ENCODE peak calls at places on chromosomes 1 and 21, in eight cellular contexts. C is GM12878, T is HepG2, R is HCT116, L is sigmoid colon, M is K562, V is prostate gland, P is stomach. O is an unnamed sample.
A peak's percentile ranks its signal among the peaks of the same experiment; 100 is the strongest.

GRCh38 chr1:241770115-241770514 is 77.9 kb upstream of the EXO1 start:
- DNase-seq in C (no peak), M (no peak), R (no peak), L (no peak), V (no peak), T (no peak), P (no peak), O (no peak)

GRCh38 chr1:174197547-174197946 is 38.2 kb downstream of the RABGAP1L start:
- DNase-seq in M (no peak), C (no peak), T (no peak), P (no peak), R (no peak), V (no peak), L (no peak), O (no peak)

GRCh38 chr1:23865543-23865930 is 2.6 kb downstream of the FUCA1 start:
- DNase-seq in T (no peak), L (no peak), V (peak; percentile 7), C (peak; percentile 81), R (peak; percentile 73), M (no peak), P (peak; percentile 36), O (peak; percentile 90)

GRCh38 chr1:17206196-17206595 is 1.3 kb downstream of the PADI1 start:
- DNase-seq in L (no peak), C (no peak), V (no peak), M (no peak), P (no peak), R (no peak), T (no peak), O (no peak)

GRCh38 chr1:30762931-30763653 is 5.5 kb upstream of the LAPTM5 start:
- DNase-seq in L (no peak), V (no peak), T (no peak), M (no peak), P (no peak), C (no peak), R (no peak), O (no peak)

GRCh38 chr1:20210736-20211405 is 24.6 kb upstream of the PLA2G2C start:
- DNase-seq in R (no peak), L (no peak), T (no peak), P (no peak), C (no peak), M (no peak), V (no peak), O (no peak)

GRCh38 chr1:94039871-94040569 is 80.9 kb downstream of the ABCA4 start:
- DNase-seq in R (no peak), C (no peak), V (no peak), L (peak; percentile 84), M (no peak), P (no peak), T (no peak), O (no peak)

GRCh38 chr1:9211291-9211811 is 23.2 kb upstream of the H6PD start:
- DNase-seq in L (no peak), R (no peak), P (no peak), T (peak; percentile 52), M (no peak), C (no peak), V (no peak), O (no peak)

DNA sequence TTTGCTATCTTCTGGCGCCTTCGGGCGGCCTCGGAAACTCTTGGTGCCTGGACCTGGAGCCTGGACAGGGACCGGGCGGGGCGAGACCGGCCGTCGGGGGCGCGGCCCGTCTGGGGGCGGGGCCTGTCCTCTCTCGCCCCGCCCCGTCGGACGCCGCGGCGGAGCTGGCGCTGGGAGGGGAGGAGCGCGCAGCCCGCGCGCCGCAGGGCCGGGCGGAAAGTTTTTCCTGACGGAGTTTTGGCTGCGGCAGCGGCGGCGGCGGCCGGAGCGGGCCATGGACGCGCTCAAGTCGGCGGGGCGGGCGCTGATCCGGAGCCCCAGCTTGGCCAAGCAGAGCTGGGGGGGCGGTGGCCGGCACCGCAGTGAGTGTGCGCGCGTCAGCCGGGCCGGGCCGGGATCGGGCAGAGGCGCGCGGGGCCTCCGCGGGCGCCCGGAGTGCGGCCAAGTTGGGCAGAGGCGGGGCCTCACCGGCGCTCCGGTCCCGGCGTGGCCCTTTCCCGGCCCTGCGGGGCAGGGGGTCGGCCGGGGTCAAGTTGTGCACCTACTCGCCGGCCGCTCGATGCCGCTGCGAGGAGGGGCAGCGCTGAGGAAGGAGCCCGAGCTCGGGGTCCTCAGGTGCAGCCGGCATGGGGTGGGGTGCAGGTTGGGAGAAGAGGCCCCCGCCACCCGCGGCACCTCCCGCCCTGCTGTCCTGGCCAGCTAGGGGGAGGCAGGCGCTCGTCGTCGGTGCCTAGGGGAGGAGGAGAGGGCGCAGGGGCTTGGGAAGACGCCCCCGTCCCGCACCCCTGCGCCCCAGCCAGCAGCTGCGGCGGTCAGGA is at the start of gene LDLRAP1:
- DNase-seq in C (no peak), M (peak; percentile 98), P (peak; percentile 77), L (peak; percentile 88), T (peak; percentile 37), V (peak; percentile 76), R (no peak), O (peak; percentile 63)
- TF ChIP-seq POLR2A in C (no peak), M (no peak), P (no peak), L (no peak), T (no peak), V (peak; percentile 95), R (no peak), O (no peak)

DNA sequence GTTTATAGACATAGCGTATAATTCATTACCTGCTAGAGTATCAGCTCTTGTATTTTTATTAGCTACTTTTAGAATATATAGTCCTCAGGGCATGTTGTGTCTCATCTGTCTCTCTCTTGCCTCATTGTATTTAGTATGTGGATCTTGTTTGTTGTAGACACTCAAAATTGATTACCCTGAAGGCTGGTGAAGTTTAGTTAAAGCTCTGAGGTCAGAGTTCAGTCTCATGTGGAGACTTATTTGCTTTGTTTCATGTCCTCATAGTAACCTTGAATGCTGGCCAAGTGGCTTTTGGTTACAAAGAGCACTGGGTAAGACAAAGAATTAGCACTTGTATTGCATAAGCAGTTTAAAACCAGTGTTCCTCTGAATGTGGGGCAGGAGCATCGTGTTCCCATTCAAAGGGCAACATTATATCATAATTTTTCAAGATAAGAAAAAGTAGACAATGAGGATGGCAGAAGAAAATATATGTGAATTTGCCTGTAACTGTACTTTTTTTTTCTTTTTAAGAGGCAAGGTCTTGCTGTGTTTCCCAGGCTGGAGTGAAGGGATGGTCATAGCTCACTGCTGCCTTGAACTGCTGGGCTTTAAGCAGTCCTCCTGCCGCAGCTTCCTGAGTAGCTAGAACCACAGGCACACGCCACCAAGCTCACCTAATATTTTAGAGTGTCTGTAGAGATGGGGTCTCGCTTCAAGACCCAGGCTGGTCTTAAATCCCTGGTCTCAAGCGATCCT is 17.4 kb downstream of the CNST start:
- DNase-seq in M (no peak), P (peak; percentile 44), R (no peak), T (peak; percentile 98), C (no peak), L (no peak), V (no peak), O (no peak)
- H3K4me1 ChIP-seq in M (peaks cover 31% of the 10 kb centered on the region), P (peaks cover 33% of the 10 kb centered on the region), R (no peaks in the 10 kb centered on the region), T (peaks cover 87% of the 10 kb centered on the region), C (peaks cover 10% of the 10 kb centered on the region), L (peaks cover 82% of the 10 kb centered on the region), V (peaks cover 7% of the 10 kb centered on the region), O (no peaks in the 10 kb centered on the region)

DNA sequence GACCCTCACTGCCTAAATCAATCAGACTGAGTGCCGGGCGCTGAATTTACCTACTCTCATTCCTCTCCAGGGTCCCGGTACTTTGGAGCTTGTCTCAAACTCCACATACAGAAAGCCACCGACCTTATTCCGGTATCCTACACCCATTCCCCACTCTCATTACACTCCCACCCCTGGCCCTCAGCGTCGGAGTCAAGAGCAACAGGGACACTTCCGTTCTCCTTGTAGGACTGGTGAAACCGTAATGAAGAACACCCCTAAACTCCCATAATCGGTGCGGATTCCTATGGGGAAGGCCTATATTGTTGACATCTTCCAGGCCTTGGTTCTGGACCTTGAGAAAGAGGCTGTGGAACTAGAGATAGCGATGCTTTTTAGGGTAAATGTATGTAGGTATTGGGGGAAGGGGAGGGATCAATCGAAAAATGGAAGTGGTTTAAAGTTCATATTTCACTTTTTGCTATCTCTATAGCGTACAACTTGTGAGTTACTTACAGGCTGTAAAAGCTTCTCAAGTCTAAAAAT is 862 bp downstream of the ZBED6 start:
- DNase-seq in V (no peak), M (no peak), R (no peak), T (peak; percentile 20), C (peak; percentile 13), P (no peak), L (no peak), O (peak; percentile 20)
- TF ChIP-seq POLR2AphosphoS5 in V (peak; percentile 9), M (no peak), R (no peak), T (no peak), C (peak; percentile 23), P (no peak), L (peak; percentile 13), O (no peak)

DNA sequence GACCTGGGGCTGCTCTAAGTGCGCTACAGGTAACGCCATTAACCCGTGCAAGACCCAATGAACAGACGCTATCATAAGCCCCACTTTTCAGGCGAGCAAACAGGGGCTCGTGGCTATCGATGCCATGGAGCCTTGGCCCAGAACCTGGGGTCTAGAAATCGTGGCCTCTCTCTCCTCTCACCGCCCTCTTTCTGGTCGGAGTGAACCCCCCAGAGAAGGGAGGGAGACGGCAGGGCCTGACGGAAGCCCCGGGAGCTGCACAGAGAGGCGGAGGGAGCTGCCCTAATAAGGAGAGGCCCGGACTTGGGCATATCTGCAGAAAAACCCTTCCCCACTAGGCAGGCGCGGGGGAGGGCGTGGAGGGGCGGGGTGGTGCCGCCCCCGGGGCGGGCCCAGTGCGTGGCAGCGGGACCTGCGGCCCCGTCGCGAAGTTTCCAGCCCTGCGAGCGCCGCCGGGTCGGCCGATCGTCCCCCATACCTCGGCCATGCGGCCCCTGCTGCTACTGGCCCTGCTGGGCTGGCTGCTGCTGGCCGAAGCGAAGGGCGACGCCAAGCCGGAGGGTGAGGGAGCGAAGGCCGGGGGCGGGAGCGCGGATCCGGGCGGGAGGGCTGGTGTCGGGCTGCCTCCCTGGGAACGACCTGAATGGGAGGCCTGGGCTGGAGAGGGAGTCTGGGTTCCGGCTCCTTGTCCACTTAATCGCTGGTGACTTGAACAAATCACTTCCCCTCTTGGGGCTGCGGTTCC is at the start of gene PLOD1:
- DNase-seq in R (no peak), P (peak; percentile 88), T (peak; percentile 79), M (peak; percentile 97), C (peak; percentile 65), L (peak; percentile 95), V (peak; percentile 78), O (peak; percentile 76)
- TF ChIP-seq POLR2A in R (peak; percentile 80), P (no peak), T (peak; percentile 59), M (peak; percentile 88), C (peak; percentile 85), L (peak; percentile 33), V (peak; percentile 81), O (no peak)

GRCh38 chr1:100891380-100891779 is 3.3 kb downstream of the EXTL2 start:
- DNase-seq in L (no peak), R (no peak), M (no peak), T (no peak), V (no peak), P (no peak), C (no peak), O (no peak)
- H3K4me1 ChIP-seq in L (peaks cover 15% of the 10 kb centered on the region), R (peaks cover 5% of the 10 kb centered on the region), M (peaks cover 8% of the 10 kb centered on the region), T (peaks cover 18% of the 10 kb centered on the region), V (peaks cover 2% of the 10 kb centered on the region), P (peaks cover 10% of the 10 kb centered on the region), C (peaks cover 8% of the 10 kb centered on the region), O (no peaks in the 10 kb centered on the region)

GRCh38 chr21:31731802-31732537 is at the start of gene SCAF4:
- DNase-seq in T (peak; percentile 77), L (peak; percentile 94), C (peak; percentile 28), P (peak; percentile 91), M (peak; percentile 96), V (peak; percentile 88), R (peak; percentile 56), O (peak; percentile 82)
- TF ChIP-seq POLR2AphosphoS5 in T (peak; percentile 68), L (peak; percentile 92), C (peak; percentile 92), P (peak; percentile 83), M (peak; percentile 85), V (peak; percentile 73), R (peak; percentile 88), O (peak; percentile 89)

O was measured in breast epithelium.